ENCODE peak calls at places on chromosomes 2 and 18, in six cellular contexts. One of them, this sample, is unnamed.

GRCh38 chr2:19250906-19251305 is 107.5 kb downstream of the OSR1 start:
- DNase-seq in WTC11: no peak
- DNase-seq in GM20000: no peak
- DNase-seq in amniotic stem cell: no peak
- DNase-seq in Panc1: no peak
- DNase-seq in IMR-90: no peak
- DNase-seq in this sample: no peak

GRCh38 chr2:54558976-54559410 is 102.9 kb downstream of the SPTBN1 start:
- DNase-seq in Panc1: no peak
- DNase-seq in GM20000: no peak
- DNase-seq in WTC11: peak
- DNase-seq in IMR-90: no peak
- DNase-seq in amniotic stem cell: no peak
- DNase-seq in this sample: no peak

GRCh38 chr2:1727101-1727771 is 17.1 kb downstream of the PXDN start:
- DNase-seq in amniotic stem cell: no peak
- DNase-seq in WTC11: no peak
- DNase-seq in GM20000: no peak
- DNase-seq in Panc1: no peak
- DNase-seq in IMR-90: peak
- DNase-seq in this sample: no peak

GRCh38 chr2:46460241-46460921 is 19.0 kb upstream of the TMEM247 start:
- DNase-seq in IMR-90: no peak
- DNase-seq in GM20000: no peak
- DNase-seq in amniotic stem cell: no peak
- DNase-seq in WTC11: no peak
- DNase-seq in Panc1: no peak
- DNase-seq in this sample: no peak

GRCh38 chr2:195543902-195544894 is 112.8 kb upstream of the SLC39A10 start:
- DNase-seq in Panc1: no peak
- DNase-seq in GM20000: peak
- DNase-seq in amniotic stem cell: no peak
- DNase-seq in IMR-90: peak
- DNase-seq in WTC11: no peak
- DNase-seq in this sample: no peak

GRCh38 chr2:34910018-34910417 is 1310.9 kb upstream of the FAM98A start:
- DNase-seq in WTC11: no peak
- DNase-seq in GM20000: no peak
- DNase-seq in Panc1: no peak
- DNase-seq in amniotic stem cell: no peak
- DNase-seq in IMR-90: no peak
- DNase-seq in this sample: no peak

GRCh38 chr18:48815182-48815520 is 135.6 kb downstream of the SMAD7 start:
- DNase-seq in WTC11: no peak
- DNase-seq in amniotic stem cell: no peak
- DNase-seq in IMR-90: no peak
- DNase-seq in GM20000: no peak
- DNase-seq in Panc1: no peak
- DNase-seq in this sample: no peak

GRCh38 chr2:147223119-147223518 is 621.7 kb upstream of the ACVR2A start:
- DNase-seq in Panc1: no peak
- DNase-seq in amniotic stem cell: no peak
- DNase-seq in WTC11: no peak
- DNase-seq in GM20000: no peak
- DNase-seq in IMR-90: no peak
- DNase-seq in this sample: no peak

GRCh38 chr2:231717281-231718180 is 9.2 kb downstream of the PTMA start:
- DNase-seq in Panc1: no peak
- DNase-seq in WTC11: peak
- DNase-seq in IMR-90: peak
- DNase-seq in GM20000: peak
- DNase-seq in amniotic stem cell: no peak
- DNase-seq in this sample: peak

This sample was measured in MM.1S.